ENCODE peak calls at places on chromosomes 6 and 20, in eight cellular contexts. S is SK-N-SH, V is A549, G is HepG2, O is HCT116, B is WTC11, P is endothelial cell of umbilical vein, I is H1. R is an unnamed sample.

GRCh38 chr20:57501461-57502330 is 23.2 kb downstream of the CTCFL start:
- DNase-seq in B (no peak), O (no peak), V (no peak), P (no peak), G (no peak), I (no peak), S (no peak), R (peak)

GRCh38 chr20:25984933-25985332 is 288.3 kb upstream of the ZNF337 start:
- DNase-seq in O (no peak), G (no peak), I (no peak), P (peak), V (no peak), S (no peak), B (no peak), R (no peak)

GRCh38 chr20:47054945-47055344 is 160.3 kb downstream of the EYA2 start:
- DNase-seq in I (no peak), V (no peak), P (no peak), S (no peak), G (no peak), B (no peak), O (peak), R (peak)

GRCh38 chr6:75608955-75609533 is 7.4 kb downstream of the SENP6 start:
- DNase-seq in O (no peak), I (no peak), P (peak), G (no peak), B (no peak), V (no peak), S (no peak), R (peak)

GRCh38 chr6:135540207-135540877 is 42.8 kb upstream of the AHI1 start:
- DNase-seq in G (no peak), O (no peak), I (no peak), V (no peak), B (no peak), S (no peak), P (peak), R (no peak)

GRCh38 chr20:61437280-61438206 is 185.5 kb downstream of the CDH4 start:
- DNase-seq in G (no peak), O (no peak), V (no peak), B (no peak), P (no peak), S (no peak), I (no peak), R (no peak)

GRCh38 chr6:5968817-5969726 is 37.7 kb downstream of the NRN1 start:
- DNase-seq in G (no peak), P (peak), I (no peak), S (no peak), V (no peak), B (no peak), O (peak), R (peak)

GRCh38 chr6:113616875-113617274 is 240.3 kb upstream of the MARCKS start:
- DNase-seq in S (no peak), B (no peak), O (no peak), I (no peak), V (no peak), G (no peak), P (no peak), R (no peak)

GRCh38 chr6:7108196-7108963 is 619 bp downstream of the RREB1 start:
- DNase-seq in G (peak), S (peak), O (no peak), P (peak), I (no peak), B (peak), V (peak), R (peak)

GRCh38 chr20:59064214-59064722 is 21.7 kb upstream of the PRELID3B start:
- DNase-seq in G (no peak), P (no peak), S (no peak), O (no peak), V (no peak), I (no peak), B (no peak), R (no peak)

GRCh38 chr6:37309059-37309458 is 44.7 kb upstream of the RNF8 start:
- DNase-seq in P (no peak), V (no peak), B (no peak), S (no peak), I (no peak), O (no peak), G (no peak), R (no peak)

GRCh38 chr6:17705778-17706579 is 746 bp downstream of the NUP153 start:
- DNase-seq in I (no peak), P (peak), S (peak), O (no peak), G (peak), B (peak), V (peak), R (peak)
- TF ChIP-seq CTCF in I (peak), P (no peak), S (peak), O (no peak), G (peak), B (no peak), V (no peak), R (peak)

GRCh38 chr6:101722481-101722880 is 329.0 kb downstream of the GRIK2 start:
- DNase-seq in P (no peak), G (no peak), V (no peak), S (no peak), B (no peak), O (no peak), I (no peak), R (no peak)
- TF ChIP-seq MAX in P (no peak), G (no peak), V (no peak), S (no peak), B (no peak), O (no peak), I (no peak), R (no peak)

GRCh38 chr20:1130058-1130694 is 11.8 kb downstream of the PSMF1 start:
- DNase-seq in B (no peak), I (no peak), S (no peak), G (no peak), V (no peak), O (no peak), P (no peak), R (peak)
- TF ChIP-seq CTCF in B (no peak), I (no peak), S (no peak), G (no peak), V (no peak), O (no peak), P (no peak), R (no peak)

DNA sequence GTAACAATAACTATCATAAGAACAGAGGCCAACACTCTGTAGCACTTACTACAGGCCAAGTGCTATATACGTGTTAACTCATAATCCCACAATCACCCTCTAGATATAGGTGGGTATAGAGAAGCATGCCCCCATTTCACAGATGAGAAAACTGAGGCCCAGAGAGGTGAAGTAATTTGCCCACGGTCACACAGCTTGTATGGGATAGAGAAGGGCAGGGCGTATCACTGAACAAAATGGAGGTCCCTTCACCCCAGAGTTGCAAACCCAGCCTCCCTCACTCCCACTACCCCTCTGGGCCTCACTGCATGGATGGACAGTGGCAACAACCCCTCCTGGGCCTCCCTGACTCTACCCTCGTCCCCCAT is 31.8 kb upstream of the PTGIS start:
- DNase-seq in I (no peak), S (no peak), O (no peak), B (no peak), V (no peak), P (no peak), G (no peak), R (no peak)
- TF ChIP-seq MAX in I (no peak), S (no peak), O (no peak), B (no peak), V (no peak), P (no peak), G (no peak), R (no peak)

GRCh38 chr6:28496099-28496779 is 19.4 kb downstream of the GPX6 start:
- DNase-seq in V (no peak), P (no peak), S (no peak), I (no peak), O (peak), G (peak), B (no peak), R (peak)
- TF ChIP-seq CTCF in V (peak), P (no peak), S (peak), I (no peak), O (peak), G (peak), B (no peak), R (no peak)

R was measured in NB4.